ENCODE peak calls at places on chromosomes 12 and 14, in nine cellular contexts. One of them, this sample, is unnamed. For H3K9me3, the result is how much of the 10 kb centered on the place peaks cover.

GRCh38 chr12:46217686-46218508 is 50.9 kb downstream of the SLC38A1 start:
- DNase-seq in pancreas: no peak
- DNase-seq in breast epithelium: no peak
- DNase-seq in suprapubic skin: no peak
- DNase-seq in uterus: no peak
- DNase-seq in astrocyte: no peak
- DNase-seq in keratinocyte: no peak
- DNase-seq in ascending aorta: no peak
- DNase-seq in hepatocyte: no peak
- DNase-seq in this sample: peak

GRCh38 chr12:51482808-51483532 is 58.3 kb downstream of the SLC4A8 start:
- DNase-seq in pancreas: no peak
- DNase-seq in breast epithelium: no peak
- DNase-seq in suprapubic skin: no peak
- DNase-seq in uterus: no peak
- DNase-seq in astrocyte: no peak
- DNase-seq in keratinocyte: no peak
- DNase-seq in ascending aorta: no peak
- DNase-seq in hepatocyte: no peak
- DNase-seq in this sample: no peak

GRCh38 chr14:100386121-100386520 is 63.0 kb downstream of the SLC25A47 start:
- DNase-seq in pancreas: no peak
- DNase-seq in breast epithelium: no peak
- DNase-seq in suprapubic skin: no peak
- DNase-seq in uterus: no peak
- DNase-seq in astrocyte: peak
- DNase-seq in keratinocyte: no peak
- DNase-seq in ascending aorta: no peak
- DNase-seq in hepatocyte: no peak
- DNase-seq in this sample: no peak

GRCh38 chr14:63555572-63555971 is 12.4 kb upstream of the PPP2R5E start:
- DNase-seq in pancreas: no peak
- DNase-seq in breast epithelium: no peak
- DNase-seq in suprapubic skin: no peak
- DNase-seq in uterus: no peak
- DNase-seq in astrocyte: no peak
- DNase-seq in keratinocyte: no peak
- DNase-seq in ascending aorta: no peak
- DNase-seq in hepatocyte: no peak
- DNase-seq in this sample: no peak

GRCh38 chr12:117169548-117169947 is 20.7 kb downstream of the FBXO21 start:
- DNase-seq in pancreas: no peak
- DNase-seq in breast epithelium: no peak
- DNase-seq in suprapubic skin: no peak
- DNase-seq in uterus: no peak
- DNase-seq in astrocyte: no peak
- DNase-seq in keratinocyte: no peak
- DNase-seq in ascending aorta: no peak
- DNase-seq in hepatocyte: no peak
- DNase-seq in this sample: no peak

GRCh38 chr12:71141270-71141948 is 16.4 kb downstream of the TSPAN8 start:
- DNase-seq in pancreas: no peak
- DNase-seq in breast epithelium: no peak
- DNase-seq in suprapubic skin: no peak
- DNase-seq in uterus: no peak
- DNase-seq in astrocyte: no peak
- DNase-seq in keratinocyte: no peak
- DNase-seq in ascending aorta: no peak
- DNase-seq in hepatocyte: no peak
- DNase-seq in this sample: no peak

GRCh38 chr12:73935817-73936216 is 601.8 kb upstream of the ATXN7L3B start:
- DNase-seq in pancreas: no peak
- DNase-seq in breast epithelium: no peak
- DNase-seq in suprapubic skin: no peak
- DNase-seq in uterus: no peak
- DNase-seq in astrocyte: no peak
- DNase-seq in keratinocyte: no peak
- DNase-seq in ascending aorta: no peak
- DNase-seq in hepatocyte: peak
- DNase-seq in this sample: no peak

GRCh38 chr14:39419272-39419671 is 13.0 kb downstream of the FBXO33 start:
- DNase-seq in pancreas: no peak
- DNase-seq in breast epithelium: no peak
- DNase-seq in suprapubic skin: no peak
- DNase-seq in uterus: no peak
- DNase-seq in astrocyte: no peak
- DNase-seq in keratinocyte: no peak
- DNase-seq in ascending aorta: no peak
- DNase-seq in hepatocyte: no peak
- DNase-seq in this sample: no peak

GRCh38 chr12:88182431-88182830 is 40.3 kb downstream of the TMTC3 start:
- DNase-seq in pancreas: no peak
- DNase-seq in breast epithelium: no peak
- DNase-seq in suprapubic skin: no peak
- DNase-seq in uterus: no peak
- DNase-seq in astrocyte: no peak
- DNase-seq in keratinocyte: no peak
- DNase-seq in ascending aorta: no peak
- DNase-seq in hepatocyte: no peak
- DNase-seq in this sample: no peak

GRCh38 chr12:88185279-88185678 is 43.2 kb downstream of the TMTC3 start:
- DNase-seq in pancreas: no peak
- DNase-seq in breast epithelium: no peak
- DNase-seq in suprapubic skin: no peak
- DNase-seq in uterus: no peak
- DNase-seq in astrocyte: no peak
- DNase-seq in keratinocyte: no peak
- DNase-seq in ascending aorta: no peak
- DNase-seq in hepatocyte: no peak
- DNase-seq in this sample: no peak

GRCh38 chr12:88179436-88180014 is 37.4 kb downstream of the TMTC3 start:
- DNase-seq in pancreas: no peak
- DNase-seq in breast epithelium: no peak
- DNase-seq in suprapubic skin: no peak
- DNase-seq in uterus: no peak
- DNase-seq in astrocyte: no peak
- DNase-seq in keratinocyte: no peak
- DNase-seq in ascending aorta: no peak
- DNase-seq in hepatocyte: peak
- DNase-seq in this sample: no peak

GRCh38 chr12:88184196-88184595 is 42.1 kb downstream of the TMTC3 start:
- DNase-seq in pancreas: no peak
- DNase-seq in breast epithelium: no peak
- DNase-seq in suprapubic skin: no peak
- DNase-seq in uterus: no peak
- DNase-seq in astrocyte: no peak
- DNase-seq in keratinocyte: no peak
- DNase-seq in ascending aorta: no peak
- DNase-seq in hepatocyte: no peak
- DNase-seq in this sample: no peak

DNA sequence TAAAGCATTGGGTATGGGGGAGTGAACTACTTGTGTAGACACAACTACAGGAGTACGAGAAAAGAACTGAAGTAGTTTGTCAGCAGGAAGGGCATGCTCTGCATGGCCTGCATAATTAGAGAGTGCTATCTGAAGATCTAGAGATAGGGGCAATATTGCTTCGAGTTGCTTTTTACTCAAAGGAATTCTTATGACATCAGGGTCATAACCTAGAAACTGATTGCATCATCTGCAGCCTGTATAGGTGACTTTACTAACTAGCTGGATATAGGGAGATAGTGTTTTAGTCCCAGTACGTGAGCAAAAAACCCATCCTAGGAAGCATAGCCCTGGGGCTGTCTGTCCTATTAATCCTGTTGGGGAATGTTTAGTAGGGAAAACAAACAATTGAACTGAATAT is 39.8 kb downstream of the TMTC3 start:
- DNase-seq in pancreas: no peak
- DNase-seq in breast epithelium: no peak
- DNase-seq in suprapubic skin: no peak
- DNase-seq in uterus: no peak
- DNase-seq in astrocyte: no peak
- DNase-seq in keratinocyte: no peak
- DNase-seq in ascending aorta: no peak
- DNase-seq in hepatocyte: peak
- DNase-seq in this sample: no peak
- H3K9me3 ChIP-seq in pancreas: under half
- H3K9me3 ChIP-seq in breast epithelium: under half
- H3K9me3 ChIP-seq in suprapubic skin: under half
- H3K9me3 ChIP-seq in uterus: under half
- H3K9me3 ChIP-seq in astrocyte: under half
- H3K9me3 ChIP-seq in keratinocyte: under half
- H3K9me3 ChIP-seq in ascending aorta: under half
- H3K9me3 ChIP-seq in hepatocyte: under half
- H3K9me3 ChIP-seq in this sample: under half

GRCh38 chr14:27371868-27372267 is 774.0 kb upstream of the NOVA1 start:
- DNase-seq in pancreas: no peak
- DNase-seq in breast epithelium: no peak
- DNase-seq in suprapubic skin: no peak
- DNase-seq in uterus: no peak
- DNase-seq in astrocyte: no peak
- DNase-seq in keratinocyte: no peak
- DNase-seq in ascending aorta: no peak
- DNase-seq in hepatocyte: no peak
- DNase-seq in this sample: no peak

GRCh38 chr14:27371209-27371608 is 773.4 kb upstream of the NOVA1 start:
- DNase-seq in pancreas: no peak
- DNase-seq in breast epithelium: no peak
- DNase-seq in suprapubic skin: no peak
- DNase-seq in uterus: no peak
- DNase-seq in astrocyte: no peak
- DNase-seq in keratinocyte: no peak
- DNase-seq in ascending aorta: no peak
- DNase-seq in hepatocyte: no peak
- DNase-seq in this sample: no peak

GRCh38 chr14:27370775-27371174 is 772.9 kb upstream of the NOVA1 start:
- DNase-seq in pancreas: no peak
- DNase-seq in breast epithelium: no peak
- DNase-seq in suprapubic skin: no peak
- DNase-seq in uterus: no peak
- DNase-seq in astrocyte: no peak
- DNase-seq in keratinocyte: no peak
- DNase-seq in ascending aorta: no peak
- DNase-seq in hepatocyte: no peak
- DNase-seq in this sample: no peak

GRCh38 chr14:27367345-27367744 is 769.5 kb upstream of the NOVA1 start:
- DNase-seq in pancreas: no peak
- DNase-seq in breast epithelium: no peak
- DNase-seq in suprapubic skin: no peak
- DNase-seq in uterus: no peak
- DNase-seq in astrocyte: no peak
- DNase-seq in keratinocyte: no peak
- DNase-seq in ascending aorta: no peak
- DNase-seq in hepatocyte: no peak
- DNase-seq in this sample: no peak

DNA sequence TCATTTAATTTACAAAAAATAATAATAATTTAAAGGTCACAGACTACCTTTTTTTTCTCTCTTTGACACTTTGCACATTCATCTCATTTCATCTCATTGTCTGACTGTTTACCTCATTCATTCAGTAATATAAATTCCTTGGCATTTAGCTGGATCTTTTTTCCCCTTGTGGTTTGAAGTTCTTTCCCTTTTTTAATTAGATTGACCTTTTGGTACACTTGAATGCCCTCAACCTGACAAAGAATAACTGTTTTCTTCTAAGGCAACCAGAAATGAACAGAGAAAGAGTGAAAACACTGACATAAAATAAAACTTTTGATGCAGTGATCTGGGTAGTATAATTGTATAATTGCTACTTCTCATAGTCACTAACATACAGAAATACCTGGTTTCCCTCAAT is 774.9 kb upstream of the NOVA1 start:
- DNase-seq in pancreas: no peak
- DNase-seq in breast epithelium: no peak
- DNase-seq in suprapubic skin: no peak
- DNase-seq in uterus: no peak
- DNase-seq in astrocyte: no peak
- DNase-seq in keratinocyte: no peak
- DNase-seq in ascending aorta: no peak
- DNase-seq in hepatocyte: no peak
- DNase-seq in this sample: no peak
- H3K9me3 ChIP-seq in pancreas: under half
- H3K9me3 ChIP-seq in breast epithelium: under half
- H3K9me3 ChIP-seq in suprapubic skin: under half
- H3K9me3 ChIP-seq in uterus: under half
- H3K9me3 ChIP-seq in astrocyte: under half
- H3K9me3 ChIP-seq in keratinocyte: under half
- H3K9me3 ChIP-seq in ascending aorta: under half
- H3K9me3 ChIP-seq in hepatocyte: under half
- H3K9me3 ChIP-seq in this sample: under half

DNA sequence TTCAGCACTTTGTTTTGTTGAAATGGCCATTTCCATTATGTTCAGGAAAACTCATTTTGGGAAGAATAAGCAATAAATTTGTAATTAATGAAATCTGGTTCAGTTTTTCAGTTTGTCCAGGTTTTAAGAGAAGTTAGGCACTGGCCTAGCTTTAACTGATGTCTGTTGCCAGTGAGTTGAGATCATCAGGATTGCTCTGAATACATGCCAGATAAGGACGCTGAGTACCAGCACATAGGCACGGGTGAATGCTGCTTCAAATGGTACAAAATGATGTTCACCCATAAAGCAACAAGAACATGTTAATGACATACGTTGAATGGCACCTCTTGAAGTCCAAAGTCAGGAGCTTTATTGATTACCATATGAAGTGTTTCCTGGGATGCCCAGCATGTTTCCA is 46.5 kb downstream of the PIWIL1 start:
- DNase-seq in pancreas: no peak
- DNase-seq in breast epithelium: no peak
- DNase-seq in suprapubic skin: no peak
- DNase-seq in uterus: no peak
- DNase-seq in astrocyte: no peak
- DNase-seq in keratinocyte: no peak
- DNase-seq in ascending aorta: no peak
- DNase-seq in hepatocyte: no peak
- DNase-seq in this sample: no peak
- H3K9me3 ChIP-seq in pancreas: under half
- H3K9me3 ChIP-seq in breast epithelium: under half
- H3K9me3 ChIP-seq in suprapubic skin: under half
- H3K9me3 ChIP-seq in uterus: under half
- H3K9me3 ChIP-seq in astrocyte: under half
- H3K9me3 ChIP-seq in keratinocyte: under half
- H3K9me3 ChIP-seq in ascending aorta: under half
- H3K9me3 ChIP-seq in hepatocyte: under half
- H3K9me3 ChIP-seq in this sample: under half

GRCh38 chr14:26601856-26602255 is 4.0 kb upstream of the NOVA1 start:
- DNase-seq in pancreas: no peak
- DNase-seq in breast epithelium: no peak
- DNase-seq in suprapubic skin: no peak
- DNase-seq in uterus: no peak
- DNase-seq in astrocyte: no peak
- DNase-seq in keratinocyte: no peak
- DNase-seq in ascending aorta: no peak
- DNase-seq in hepatocyte: no peak
- DNase-seq in this sample: no peak

GRCh38 chr14:26602902-26603301 is 5.1 kb upstream of the NOVA1 start:
- DNase-seq in pancreas: no peak
- DNase-seq in breast epithelium: no peak
- DNase-seq in suprapubic skin: no peak
- DNase-seq in uterus: no peak
- DNase-seq in astrocyte: no peak
- DNase-seq in keratinocyte: no peak
- DNase-seq in ascending aorta: no peak
- DNase-seq in hepatocyte: no peak
- DNase-seq in this sample: no peak

GRCh38 chr14:26606729-26607128 is 8.9 kb upstream of the NOVA1 start:
- DNase-seq in pancreas: no peak
- DNase-seq in breast epithelium: no peak
- DNase-seq in suprapubic skin: no peak
- DNase-seq in uterus: no peak
- DNase-seq in astrocyte: no peak
- DNase-seq in keratinocyte: no peak
- DNase-seq in ascending aorta: no peak
- DNase-seq in hepatocyte: no peak
- DNase-seq in this sample: no peak

GRCh38 chr14:26605602-26606001 is 7.8 kb upstream of the NOVA1 start:
- DNase-seq in pancreas: no peak
- DNase-seq in breast epithelium: no peak
- DNase-seq in suprapubic skin: no peak
- DNase-seq in uterus: no peak
- DNase-seq in astrocyte: no peak
- DNase-seq in keratinocyte: no peak
- DNase-seq in ascending aorta: no peak
- DNase-seq in hepatocyte: no peak
- DNase-seq in this sample: no peak
- H3K9me3 ChIP-seq in pancreas: under half
- H3K9me3 ChIP-seq in breast epithelium: under half
- H3K9me3 ChIP-seq in suprapubic skin: under half
- H3K9me3 ChIP-seq in uterus: under half
- H3K9me3 ChIP-seq in astrocyte: under half
- H3K9me3 ChIP-seq in keratinocyte: under half
- H3K9me3 ChIP-seq in ascending aorta: under half
- H3K9me3 ChIP-seq in hepatocyte: under half
- H3K9me3 ChIP-seq in this sample: under half

This sample was measured in T-helper 17 cell.